ENCODE peak calls at places on chromosomes 12 and 14, in four cellular contexts. K is ascending aorta, U is mesenchymal stem cell, N is astrocyte. P is an unnamed sample.

GRCh38 chr12:46725332-46725731 is 100.5 kb downstream of the SLC38A4 start:
- DNase-seq in K (no peak), U (no peak), N (no peak), P (no peak)

GRCh38 chr12:9327307-9327706 is 119.1 kb upstream of the PZP start:
- DNase-seq in K (no peak), U (no peak), N (no peak), P (no peak)

GRCh38 chr12:47408171-47408871 is 297.5 kb downstream of the RPAP3 start:
- DNase-seq in K (no peak), U (no peak), N (no peak), P (no peak)

GRCh38 chr14:104284107-104284592 is 145.8 kb downstream of the KIF26A start:
- DNase-seq in K (no peak), U (no peak), N (no peak), P (peak; percentile 32)

GRCh38 chr14:99724196-99724891 is 40.2 kb downstream of the CYP46A1 start:
- DNase-seq in K (no peak), U (no peak), N (no peak), P (no peak)

GRCh38 chr14:101715209-101716076 is 46.1 kb upstream of the PPP2R5C start:
- DNase-seq in K (peak; percentile 54), U (no peak), N (no peak), P (no peak)

GRCh38 chr12:102918840-102919239 is 1.8 kb upstream of the PAH start:
- DNase-seq in K (no peak), U (no peak), N (no peak), P (no peak)

GRCh38 chr12:27785882-27786570 is 6.0 kb upstream of the MANSC4 start:
- DNase-seq in K (no peak), U (peak; percentile 89), N (peak; percentile 75), P (no peak)

GRCh38 chr12:15088115-15088514 is 115.3 kb downstream of the PDE6H start:
- DNase-seq in K (no peak), U (peak; percentile 48), N (no peak), P (no peak)

GRCh38 chr12:78002878-78003277 is 172.2 kb downstream of the NAV3 start:
- DNase-seq in K (no peak), U (no peak), N (no peak), P (no peak)

GRCh38 chr14:74891870-74892269 is 10.2 kb downstream of the DLST start:
- DNase-seq in K (no peak), U (no peak), N (peak; percentile 47), P (no peak)

GRCh38 chr12:93624595-93625294 is 52.3 kb downstream of the SOCS2 start:
- DNase-seq in K (no peak), U (peak; percentile 98), N (peak; percentile 96), P (no peak)

GRCh38 chr12:124601699-124602098 is 34.3 kb upstream of the NCOR2 start:
- DNase-seq in K (no peak), U (no peak), N (no peak), P (no peak)

GRCh38 chr14:35576856-35577255 is 42.9 kb downstream of the INSM2 start:
- DNase-seq in K (no peak), U (no peak), N (no peak), P (peak; percentile 18)

GRCh38 chr12:68804654-68805591 is 3.1 kb upstream of the MDM2 start:
- DNase-seq in K (no peak), U (no peak), N (no peak), P (peak; percentile 10)

DNA sequence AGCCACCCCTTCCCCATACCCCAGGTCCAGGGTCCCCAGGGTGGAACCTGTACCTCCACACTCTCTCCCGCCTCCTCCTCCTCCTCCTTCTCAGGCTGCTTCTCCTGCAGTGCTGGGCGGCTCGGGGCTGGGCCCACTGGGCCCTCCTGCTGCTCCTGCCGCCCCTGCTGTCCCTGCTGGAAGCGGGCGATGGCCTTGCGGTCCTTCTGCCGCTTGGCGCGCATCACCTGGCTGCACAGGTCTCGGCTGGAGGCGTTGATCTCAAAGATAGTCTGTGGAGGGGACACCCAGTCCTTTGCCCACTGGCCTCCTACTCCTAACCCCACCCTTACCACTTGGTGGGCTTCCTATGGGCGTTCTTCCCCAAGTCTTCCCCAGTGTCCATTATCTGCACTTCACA is 14.5 kb downstream of the CFAP73 start:
- DNase-seq in K (no peak), U (no peak), N (no peak), P (no peak)
- H3K36me3 ChIP-seq in K (peaks cover 99% of the 10 kb centered on the region), U (peaks cover 85% of the 10 kb centered on the region), N (peaks cover 14% of the 10 kb centered on the region), P (peaks cover 53% of the 10 kb centered on the region)

GRCh38 chr14:68896132-68896531 is 83.0 kb downstream of the ACTN1 start:
- DNase-seq in K (no peak), U (no peak), N (no peak), P (no peak)
- H3K36me3 ChIP-seq in K (peaks cover 89% of the 10 kb centered on the region), U (peaks cover 89% of the 10 kb centered on the region), N (peaks cover 87% of the 10 kb centered on the region), P (peaks cover 48% of the 10 kb centered on the region)

DNA sequence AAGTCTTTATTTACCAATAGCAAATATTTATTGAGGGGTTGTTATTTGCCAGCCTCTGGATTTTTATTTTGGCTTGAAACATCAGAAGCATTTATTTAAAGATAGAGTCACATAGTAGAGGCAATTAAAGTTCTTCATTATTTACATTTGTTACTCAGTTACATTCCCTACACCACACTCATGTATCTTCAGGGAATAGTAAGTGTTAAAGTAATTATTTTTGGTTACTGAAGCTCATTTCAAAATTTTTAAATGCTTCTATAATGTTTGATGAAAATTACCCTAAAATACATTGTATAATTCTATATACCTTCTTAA is 205.6 kb downstream of the ESR2 start:
- DNase-seq in K (no peak), U (no peak), N (no peak), P (no peak)
- H3K36me3 ChIP-seq in K (peaks cover 42% of the 10 kb centered on the region), U (no peaks in the 10 kb centered on the region), N (no peaks in the 10 kb centered on the region), P (peaks cover 5% of the 10 kb centered on the region)

DNA sequence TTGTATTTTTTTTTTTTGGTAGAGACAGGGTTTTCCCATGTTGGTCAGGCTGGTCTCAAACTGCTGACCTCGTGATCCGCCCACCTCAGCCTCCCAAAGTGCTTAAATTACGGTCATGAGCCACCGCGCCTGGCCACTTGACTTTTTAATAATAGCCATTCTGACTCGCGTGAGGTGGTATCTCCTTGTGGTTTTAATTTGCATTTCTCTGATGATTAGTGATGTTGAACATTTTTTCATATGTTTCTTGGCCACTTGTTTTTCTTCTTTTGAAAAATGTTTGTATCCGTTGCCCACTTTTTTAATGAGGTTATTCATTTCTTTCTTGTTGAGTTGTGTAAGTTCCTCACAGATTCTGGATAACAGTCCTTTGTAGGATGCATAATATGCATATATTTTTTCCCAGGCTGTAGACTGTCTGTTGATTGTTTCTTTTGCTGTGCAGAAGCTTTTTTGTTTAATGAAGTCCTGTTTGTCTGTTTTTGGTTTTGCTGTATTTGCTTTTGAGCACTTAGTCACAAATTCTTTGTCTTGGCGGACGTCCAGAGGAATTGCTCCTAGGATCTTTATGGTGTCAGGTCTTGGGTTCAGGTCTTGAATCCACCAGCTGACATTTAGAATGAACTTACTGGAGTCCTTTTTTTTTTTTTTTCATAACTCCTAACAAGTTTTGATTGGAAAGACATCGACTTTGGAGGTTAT is 10.3 kb upstream of the PGAM5 start:
- DNase-seq in K (no peak), U (peak; percentile 50), N (peak; percentile 31), P (no peak)
- H3K36me3 ChIP-seq in K (peaks cover 61% of the 10 kb centered on the region), U (peaks cover 41% of the 10 kb centered on the region), N (peaks cover 2% of the 10 kb centered on the region), P (peaks cover 31% of the 10 kb centered on the region)

GRCh38 chr14:24181251-24182077 is 7.2 kb downstream of the IPO4 start:
- DNase-seq in K (no peak), U (no peak), N (no peak), P (no peak)

GRCh38 chr14:24182110-24182882 is 6.3 kb downstream of the IPO4 start:
- DNase-seq in K (no peak), U (no peak), N (no peak), P (no peak)

GRCh38 chr14:24184104-24184970 is 4.3 kb downstream of the IPO4 start:
- DNase-seq in K (no peak), U (no peak), N (no peak), P (no peak)

GRCh38 chr14:24185015-24185414 is 3.6 kb downstream of the IPO4 start:
- DNase-seq in K (no peak), U (no peak), N (no peak), P (no peak)

GRCh38 chr14:24183014-24183481 is 5.6 kb downstream of the IPO4 start:
- DNase-seq in K (no peak), U (no peak), N (no peak), P (no peak)
- H3K36me3 ChIP-seq in K (peaks cover 76% of the 10 kb centered on the region), U (peaks cover 90% of the 10 kb centered on the region), N (peaks cover 36% of the 10 kb centered on the region), P (peaks cover 90% of the 10 kb centered on the region)

GRCh38 chr12:132117558-132117875 is 26.6 kb downstream of the DDX51 start:
- DNase-seq in K (no peak), U (peak; percentile 1), N (no peak), P (peak; percentile 70)
- H3K36me3 ChIP-seq in K (peaks cover 82% of the 10 kb centered on the region), U (peaks cover 67% of the 10 kb centered on the region), N (peaks cover 12% of the 10 kb centered on the region), P (peaks cover 23% of the 10 kb centered on the region)

GRCh38 chr12:113273053-113273725 is 51.9 kb downstream of the TPCN1 start:
- DNase-seq in K (no peak), U (peak; percentile 43), N (peak; percentile 10), P (no peak)

GRCh38 chr12:113276306-113276705 is 55.0 kb downstream of the TPCN1 start:
- DNase-seq in K (no peak), U (peak; percentile 44), N (no peak), P (no peak)

GRCh38 chr12:113277511-113277910 is 56.2 kb downstream of the TPCN1 start:
- DNase-seq in K (no peak), U (no peak), N (no peak), P (no peak)

GRCh38 chr12:113276946-113277500 is 55.8 kb downstream of the TPCN1 start:
- DNase-seq in K (no peak), U (no peak), N (no peak), P (no peak)

GRCh38 chr12:113274848-113275247 is 53.6 kb downstream of the TPCN1 start:
- DNase-seq in K (no peak), U (no peak), N (no peak), P (no peak)
- H3K36me3 ChIP-seq in K (peaks cover 70% of the 10 kb centered on the region), U (peaks cover 36% of the 10 kb centered on the region), N (no peaks in the 10 kb centered on the region), P (peaks cover 6% of the 10 kb centered on the region)

GRCh38 chr12:54504550-54504949 is 7.0 kb downstream of the NCKAP1L start:
- DNase-seq in K (no peak), U (no peak), N (no peak), P (no peak)

DNA sequence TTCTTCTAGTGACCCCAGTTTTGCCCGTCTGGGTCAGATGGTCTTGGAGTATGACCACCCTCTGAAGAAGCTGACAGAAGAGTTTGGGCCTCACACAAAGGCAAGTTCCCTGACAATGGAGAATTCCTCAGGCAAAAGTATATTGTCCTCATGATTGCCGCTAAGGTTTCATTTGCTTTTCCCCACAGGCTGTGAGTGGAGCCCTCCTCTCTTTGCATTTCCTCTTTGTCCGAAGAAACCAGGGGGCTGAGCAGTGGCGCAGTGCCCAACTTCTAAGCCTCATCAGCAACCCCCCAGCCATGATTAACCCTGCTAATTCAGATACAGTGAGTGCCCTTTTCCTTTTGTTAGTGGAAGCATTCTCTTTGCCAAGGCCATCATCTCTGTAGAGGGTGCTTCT is 12.1 kb downstream of the NCKAP1L start:
- DNase-seq in K (no peak), U (no peak), N (no peak), P (no peak)
- H3K36me3 ChIP-seq in K (no peaks in the 10 kb centered on the region), U (no peaks in the 10 kb centered on the region), N (no peaks in the 10 kb centered on the region), P (no peaks in the 10 kb centered on the region)

P was measured in BE2C.